ENCODE peak calls at places on chromosomes 13 and 19, in eight cellular contexts. One of them, this sample, is unnamed.

GRCh38 chr19:1985588-1986356 is 29.7 kb downstream of the BTBD2 start:
- DNase-seq in heart right ventricle: no peak
- DNase-seq in left ventricle myocardium inferior: no peak
- DNase-seq in heart left ventricle: no peak
- DNase-seq in fibroblast of lung: no peak
- DNase-seq in CD4-positive, alpha-beta T cell: no peak
- DNase-seq in testis: peak
- DNase-seq in colonic mucosa: no peak
- DNase-seq in this sample: no peak

GRCh38 chr19:9793051-9793591 is 24.6 kb upstream of the ZNF846 start:
- DNase-seq in heart right ventricle: peak
- DNase-seq in left ventricle myocardium inferior: peak
- DNase-seq in heart left ventricle: peak
- DNase-seq in fibroblast of lung: peak
- DNase-seq in CD4-positive, alpha-beta T cell: peak
- DNase-seq in testis: peak
- DNase-seq in colonic mucosa: peak
- DNase-seq in this sample: no peak

GRCh38 chr13:26628706-26629105 is 71.2 kb downstream of the WASF3 start:
- DNase-seq in heart right ventricle: no peak
- DNase-seq in left ventricle myocardium inferior: no peak
- DNase-seq in heart left ventricle: no peak
- DNase-seq in fibroblast of lung: peak
- DNase-seq in CD4-positive, alpha-beta T cell: no peak
- DNase-seq in testis: peak
- DNase-seq in colonic mucosa: peak
- DNase-seq in this sample: no peak

GRCh38 chr13:30666113-30666512 is 48.4 kb downstream of the USPL1 start:
- DNase-seq in heart right ventricle: no peak
- DNase-seq in left ventricle myocardium inferior: no peak
- DNase-seq in heart left ventricle: no peak
- DNase-seq in fibroblast of lung: no peak
- DNase-seq in CD4-positive, alpha-beta T cell: no peak
- DNase-seq in testis: no peak
- DNase-seq in colonic mucosa: no peak
- DNase-seq in this sample: no peak

GRCh38 chr13:26707122-26708006 is 53.2 kb downstream of the GPR12 start:
- DNase-seq in heart right ventricle: no peak
- DNase-seq in left ventricle myocardium inferior: no peak
- DNase-seq in heart left ventricle: no peak
- DNase-seq in fibroblast of lung: peak
- DNase-seq in CD4-positive, alpha-beta T cell: no peak
- DNase-seq in testis: peak
- DNase-seq in colonic mucosa: no peak
- DNase-seq in this sample: no peak

GRCh38 chr19:57803594-57804325 is 11.0 kb downstream of the ZNF552 start:
- DNase-seq in heart right ventricle: no peak
- DNase-seq in left ventricle myocardium inferior: no peak
- DNase-seq in heart left ventricle: no peak
- DNase-seq in fibroblast of lung: peak
- DNase-seq in CD4-positive, alpha-beta T cell: no peak
- DNase-seq in testis: no peak
- DNase-seq in colonic mucosa: peak
- DNase-seq in this sample: no peak

GRCh38 chr13:101706651-101707050 is 254.2 kb downstream of the ITGBL1 start:
- DNase-seq in heart right ventricle: no peak
- DNase-seq in left ventricle myocardium inferior: no peak
- DNase-seq in heart left ventricle: no peak
- DNase-seq in fibroblast of lung: peak
- DNase-seq in CD4-positive, alpha-beta T cell: no peak
- DNase-seq in testis: no peak
- DNase-seq in colonic mucosa: no peak
- DNase-seq in this sample: no peak

GRCh38 chr19:13277104-13277809 is 127.0 kb downstream of the IER2 start:
- DNase-seq in heart right ventricle: peak
- DNase-seq in left ventricle myocardium inferior: peak
- DNase-seq in heart left ventricle: peak
- DNase-seq in fibroblast of lung: peak
- DNase-seq in CD4-positive, alpha-beta T cell: peak
- DNase-seq in testis: peak
- DNase-seq in colonic mucosa: peak
- DNase-seq in this sample: no peak

GRCh38 chr13:27964741-27965323 is 4.3 kb downstream of the CDX2 start:
- DNase-seq in heart right ventricle: no peak
- DNase-seq in left ventricle myocardium inferior: no peak
- DNase-seq in heart left ventricle: no peak
- DNase-seq in fibroblast of lung: no peak
- DNase-seq in CD4-positive, alpha-beta T cell: no peak
- DNase-seq in testis: no peak
- DNase-seq in colonic mucosa: peak
- DNase-seq in this sample: no peak

GRCh38 chr19:35331551-35332214 is 2.7 kb downstream of the CD22 start:
- DNase-seq in heart right ventricle: no peak
- DNase-seq in left ventricle myocardium inferior: no peak
- DNase-seq in heart left ventricle: no peak
- DNase-seq in fibroblast of lung: no peak
- DNase-seq in CD4-positive, alpha-beta T cell: no peak
- DNase-seq in testis: no peak
- DNase-seq in colonic mucosa: no peak
- DNase-seq in this sample: no peak

GRCh38 chr19:35329323-35329722 is 336 bp downstream of the CD22 start:
- DNase-seq in heart right ventricle: no peak
- DNase-seq in left ventricle myocardium inferior: no peak
- DNase-seq in heart left ventricle: no peak
- DNase-seq in fibroblast of lung: no peak
- DNase-seq in CD4-positive, alpha-beta T cell: no peak
- DNase-seq in testis: no peak
- DNase-seq in colonic mucosa: no peak
- DNase-seq in this sample: no peak

GRCh38 chr19:35328851-35329285 is at the start of gene CD22:
- DNase-seq in heart right ventricle: no peak
- DNase-seq in left ventricle myocardium inferior: no peak
- DNase-seq in heart left ventricle: no peak
- DNase-seq in fibroblast of lung: no peak
- DNase-seq in CD4-positive, alpha-beta T cell: no peak
- DNase-seq in testis: no peak
- DNase-seq in colonic mucosa: no peak
- DNase-seq in this sample: no peak

GRCh38 chr19:35330475-35330874 is 1.5 kb downstream of the CD22 start:
- DNase-seq in heart right ventricle: no peak
- DNase-seq in left ventricle myocardium inferior: no peak
- DNase-seq in heart left ventricle: no peak
- DNase-seq in fibroblast of lung: no peak
- DNase-seq in CD4-positive, alpha-beta T cell: no peak
- DNase-seq in testis: no peak
- DNase-seq in colonic mucosa: no peak
- DNase-seq in this sample: no peak

GRCh38 chr19:35327642-35328041 is 1.3 kb upstream of the CD22 start:
- DNase-seq in heart right ventricle: no peak
- DNase-seq in left ventricle myocardium inferior: no peak
- DNase-seq in heart left ventricle: no peak
- DNase-seq in fibroblast of lung: no peak
- DNase-seq in CD4-positive, alpha-beta T cell: no peak
- DNase-seq in testis: no peak
- DNase-seq in colonic mucosa: no peak
- DNase-seq in this sample: no peak
- TF ChIP-seq CTCF in heart right ventricle: no peak
- TF ChIP-seq CTCF in left ventricle myocardium inferior: no peak
- TF ChIP-seq CTCF in heart left ventricle: no peak
- TF ChIP-seq CTCF in fibroblast of lung: peak
- TF ChIP-seq CTCF in CD4-positive, alpha-beta T cell: no peak
- TF ChIP-seq CTCF in testis: no peak
- TF ChIP-seq CTCF in colonic mucosa: no peak
- TF ChIP-seq CTCF in this sample: no peak

GRCh38 chr13:41326661-41327060 is 15.6 kb downstream of the NAA16 start:
- DNase-seq in heart right ventricle: no peak
- DNase-seq in left ventricle myocardium inferior: no peak
- DNase-seq in heart left ventricle: no peak
- DNase-seq in fibroblast of lung: no peak
- DNase-seq in CD4-positive, alpha-beta T cell: no peak
- DNase-seq in testis: no peak
- DNase-seq in colonic mucosa: no peak
- DNase-seq in this sample: no peak

GRCh38 chr13:41332829-41333228 is 21.8 kb downstream of the NAA16 start:
- DNase-seq in heart right ventricle: no peak
- DNase-seq in left ventricle myocardium inferior: no peak
- DNase-seq in heart left ventricle: no peak
- DNase-seq in fibroblast of lung: no peak
- DNase-seq in CD4-positive, alpha-beta T cell: no peak
- DNase-seq in testis: no peak
- DNase-seq in colonic mucosa: no peak
- DNase-seq in this sample: no peak

DNA sequence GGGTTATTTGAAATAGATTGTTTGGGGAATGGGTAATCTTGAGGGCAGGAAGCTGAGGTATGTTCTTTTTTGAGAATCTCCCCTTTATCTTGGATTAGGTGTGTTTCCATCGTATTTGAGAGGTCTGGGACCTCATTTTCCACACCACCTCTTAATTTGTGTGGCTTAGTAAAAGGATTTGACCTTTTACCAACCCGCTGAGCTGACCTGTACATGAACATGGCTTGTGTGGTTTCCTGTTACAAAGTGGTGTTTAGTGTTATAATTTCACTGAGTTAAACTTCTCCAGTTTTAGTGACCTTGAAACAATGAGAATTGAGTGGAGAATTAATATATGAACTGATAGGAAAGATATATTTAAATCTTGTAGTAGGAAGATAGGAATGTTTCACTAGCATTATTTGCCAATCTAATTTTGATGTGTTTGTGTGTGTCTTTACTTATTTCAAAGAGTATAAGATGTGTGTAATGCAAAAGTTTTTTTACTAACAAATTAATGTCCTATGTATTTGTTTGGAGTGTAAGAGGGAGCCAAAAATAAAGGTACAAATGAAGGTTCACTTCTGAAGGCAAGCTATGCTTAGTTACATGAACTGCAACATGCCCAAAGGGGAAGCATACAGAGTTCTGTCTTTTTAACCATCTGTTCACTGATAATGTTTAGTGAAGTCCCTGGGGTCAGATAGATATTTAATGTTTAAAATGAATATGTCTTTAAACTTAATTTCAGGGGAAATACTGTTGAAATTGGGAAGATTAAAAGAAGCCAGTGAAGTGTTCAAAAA is 17.1 kb downstream of the NAA16 start:
- DNase-seq in heart right ventricle: no peak
- DNase-seq in left ventricle myocardium inferior: no peak
- DNase-seq in heart left ventricle: no peak
- DNase-seq in fibroblast of lung: no peak
- DNase-seq in CD4-positive, alpha-beta T cell: no peak
- DNase-seq in testis: no peak
- DNase-seq in colonic mucosa: no peak
- DNase-seq in this sample: no peak
- H3K27ac ChIP-seq in heart right ventricle: peak
- H3K27ac ChIP-seq in left ventricle myocardium inferior: peak
- H3K27ac ChIP-seq in heart left ventricle: peak
- H3K27ac ChIP-seq in fibroblast of lung: no peak
- H3K27ac ChIP-seq in CD4-positive, alpha-beta T cell: no peak
- H3K27ac ChIP-seq in testis: no peak
- H3K27ac ChIP-seq in colonic mucosa: no peak
- H3K27ac ChIP-seq in this sample: no peak

GRCh38 chr19:33150852-33151518 is 19.1 kb downstream of the WDR88 start:
- DNase-seq in heart right ventricle: no peak
- DNase-seq in left ventricle myocardium inferior: no peak
- DNase-seq in heart left ventricle: no peak
- DNase-seq in fibroblast of lung: no peak
- DNase-seq in CD4-positive, alpha-beta T cell: no peak
- DNase-seq in testis: no peak
- DNase-seq in colonic mucosa: no peak
- DNase-seq in this sample: no peak
- TF ChIP-seq CTCF in heart right ventricle: no peak
- TF ChIP-seq CTCF in left ventricle myocardium inferior: no peak
- TF ChIP-seq CTCF in heart left ventricle: no peak
- TF ChIP-seq CTCF in fibroblast of lung: no peak
- TF ChIP-seq CTCF in CD4-positive, alpha-beta T cell: no peak
- TF ChIP-seq CTCF in testis: no peak
- TF ChIP-seq CTCF in colonic mucosa: no peak
- TF ChIP-seq CTCF in this sample: no peak

GRCh38 chr19:15673176-15673654 is 328 bp downstream of the CYP4F12 start:
- DNase-seq in heart right ventricle: peak
- DNase-seq in left ventricle myocardium inferior: peak
- DNase-seq in heart left ventricle: no peak
- DNase-seq in fibroblast of lung: no peak
- DNase-seq in CD4-positive, alpha-beta T cell: no peak
- DNase-seq in testis: no peak
- DNase-seq in colonic mucosa: peak
- DNase-seq in this sample: no peak

GRCh38 chr19:15675560-15675959 is 2.7 kb downstream of the CYP4F12 start:
- DNase-seq in heart right ventricle: no peak
- DNase-seq in left ventricle myocardium inferior: no peak
- DNase-seq in heart left ventricle: no peak
- DNase-seq in fibroblast of lung: no peak
- DNase-seq in CD4-positive, alpha-beta T cell: no peak
- DNase-seq in testis: no peak
- DNase-seq in colonic mucosa: no peak
- DNase-seq in this sample: no peak

GRCh38 chr19:15671891-15672579 is 852 bp upstream of the CYP4F12 start:
- DNase-seq in heart right ventricle: no peak
- DNase-seq in left ventricle myocardium inferior: no peak
- DNase-seq in heart left ventricle: no peak
- DNase-seq in fibroblast of lung: no peak
- DNase-seq in CD4-positive, alpha-beta T cell: no peak
- DNase-seq in testis: no peak
- DNase-seq in colonic mucosa: no peak
- DNase-seq in this sample: no peak

GRCh38 chr19:15671237-15671636 is 1.6 kb upstream of the CYP4F12 start:
- DNase-seq in heart right ventricle: no peak
- DNase-seq in left ventricle myocardium inferior: no peak
- DNase-seq in heart left ventricle: no peak
- DNase-seq in fibroblast of lung: no peak
- DNase-seq in CD4-positive, alpha-beta T cell: no peak
- DNase-seq in testis: no peak
- DNase-seq in colonic mucosa: no peak
- DNase-seq in this sample: no peak

GRCh38 chr19:15672580-15673175 is at the start of gene CYP4F12:
- DNase-seq in heart right ventricle: peak
- DNase-seq in left ventricle myocardium inferior: peak
- DNase-seq in heart left ventricle: peak
- DNase-seq in fibroblast of lung: no peak
- DNase-seq in CD4-positive, alpha-beta T cell: peak
- DNase-seq in testis: peak
- DNase-seq in colonic mucosa: peak
- DNase-seq in this sample: peak
- H3K27ac ChIP-seq in heart right ventricle: peak
- H3K27ac ChIP-seq in left ventricle myocardium inferior: peak
- H3K27ac ChIP-seq in heart left ventricle: peak
- H3K27ac ChIP-seq in fibroblast of lung: no peak
- H3K27ac ChIP-seq in CD4-positive, alpha-beta T cell: no peak
- H3K27ac ChIP-seq in testis: no peak
- H3K27ac ChIP-seq in colonic mucosa: peak
- H3K27ac ChIP-seq in this sample: no peak